ENCODE peak calls at places on chromosomes 5 and 9, in six cellular contexts. Z is RPMI7951; S is GM23248; U is effector CD4-positive, alpha-beta T cell; E is EL; H is esophagus squamous epithelium. Y is an unnamed sample.

GRCh38 chr5:73797142-73797530 is 171.1 kb downstream of the ARHGEF28 start:
- DNase-seq in Z (no peak), S (peak; percentile 67), U (no peak), E (no peak), H (no peak), Y (no peak)

GRCh38 chr5:173909205-173909604 is 21.1 kb downstream of the CPEB4 start:
- DNase-seq in Z (no peak), S (no peak), U (no peak), E (no peak), H (no peak), Y (no peak)

GRCh38 chr5:74092761-74093160 is 466.8 kb downstream of the ARHGEF28 start:
- DNase-seq in Z (no peak), S (no peak), U (no peak), E (no peak), H (no peak), Y (no peak)

GRCh38 chr5:128537306-128537998 is 593 bp downstream of the FBN2 start:
- DNase-seq in Z (no peak), S (peak; percentile 79), U (no peak), E (peak; percentile 55), H (no peak), Y (no peak)

GRCh38 chr9:131098391-131099087 is 2.2 kb downstream of the AIF1L start:
- DNase-seq in Z (no peak), S (no peak), U (no peak), E (no peak), H (no peak), Y (no peak)

GRCh38 chr9:34253460-34253837 is 74.6 kb downstream of the UBAP1 start:
- DNase-seq in Z (peak; percentile 28), S (peak; percentile 81), U (no peak), E (peak; percentile 18), H (no peak), Y (no peak)

GRCh38 chr9:113269355-113269754 is 6.0 kb downstream of the CDC26 start:
- DNase-seq in Z (no peak), S (no peak), U (no peak), E (no peak), H (no peak), Y (no peak)

GRCh38 chr5:53922508-53923498 is 362.4 kb downstream of the NDUFS4 start:
- DNase-seq in Z (no peak), S (no peak), U (no peak), E (no peak), H (no peak), Y (no peak)

GRCh38 chr5:60521379-60522298 is 178.3 kb downstream of the DEPDC1B start:
- DNase-seq in Z (no peak), S (no peak), U (no peak), E (peak; percentile 9), H (no peak), Y (no peak)

GRCh38 chr5:80141147-80141671 is 106.1 kb downstream of the THBS4 start:
- DNase-seq in Z (peak; percentile 64), S (peak; percentile 55), U (no peak), E (no peak), H (peak; percentile 5), Y (no peak)

GRCh38 chr9:131728961-131729360 is 10.9 kb downstream of the RAPGEF1 start:
- DNase-seq in Z (no peak), S (no peak), U (peak; percentile 68), E (no peak), H (no peak), Y (no peak)

GRCh38 chr5:43839218-43839617 is 236.2 kb downstream of the NNT start:
- DNase-seq in Z (peak; percentile 2), S (peak; percentile 85), U (no peak), E (peak; percentile 77), H (no peak), Y (no peak)

GRCh38 chr5:173882632-173883031 is 5.5 kb upstream of the CPEB4 start:
- DNase-seq in Z (peak; percentile 38), S (peak; percentile 41), U (no peak), E (peak; percentile 52), H (no peak), Y (no peak)

GRCh38 chr9:85536076-85536475 is 205.7 kb downstream of the AGTPBP1 start:
- DNase-seq in Z (no peak), S (peak; percentile 85), U (no peak), E (peak; percentile 59), H (no peak), Y (no peak)

GRCh38 chr5:165457854-165458481 is 1952.5 kb downstream of the MAT2B start:
- DNase-seq in Z (peak; percentile 2), S (peak; percentile 1), U (no peak), E (no peak), H (no peak), Y (no peak)

GRCh38 chr5:74056789-74057164 is 430.8 kb downstream of the ARHGEF28 start:
- DNase-seq in Z (peak; percentile 32), S (peak; percentile 53), U (no peak), E (peak; percentile 35), H (no peak), Y (no peak)

GRCh38 chr5:122871669-122872068 is 26.3 kb downstream of the SNX24 start:
- DNase-seq in Z (no peak), S (peak; percentile 79), U (no peak), E (no peak), H (no peak), Y (no peak)

GRCh38 chr5:1140188-1140817 is 28.4 kb upstream of the SLC12A7 start:
- DNase-seq in Z (peak; percentile 19), S (peak; percentile 46), U (peak; percentile 72), E (peak; percentile 31), H (no peak), Y (peak; percentile 40)

GRCh38 chr5:137040641-137041340 is 458.3 kb downstream of the SPOCK1 start:
- DNase-seq in Z (no peak), S (peak; percentile 61), U (no peak), E (peak; percentile 21), H (no peak), Y (no peak)

GRCh38 chr5:124411089-124411488 is 335.4 kb downstream of the ZNF608 start:
- DNase-seq in Z (no peak), S (peak; percentile 5), U (no peak), E (no peak), H (no peak), Y (no peak)

GRCh38 chr9:88605500-88606172 is 70.7 kb downstream of the NXNL2 start:
- DNase-seq in Z (peak; percentile 54), S (peak; percentile 45), U (no peak), E (no peak), H (no peak), Y (no peak)

GRCh38 chr5:89397096-89397495 is 514.1 kb upstream of the MEF2C start:
- DNase-seq in Z (peak; percentile 9), S (peak; percentile 29), U (no peak), E (no peak), H (no peak), Y (peak; percentile 49)

GRCh38 chr5:31502506-31502905 is 29.4 kb downstream of the DROSHA start:
- DNase-seq in Z (no peak), S (peak; percentile 3), U (no peak), E (no peak), H (no peak), Y (no peak)